ENCODE peak calls at places on chromosome 18, in six cellular contexts. W is ELF-1; C is activated gamma-delta T cell treated with anti-CD3 and anti-CD28 coated beads, Interleukin-2, amount 50 U/mL, for 16 hours; B is bronchial epithelial cell; L is NCI-H1092 treated with DMSO at 0.1 percent for 48 hours; N is head of caudate nucleus. Y is an unnamed sample.

GRCh38 chr18:48567388-48567787 is 28.6 kb downstream of the CTIF start:
- DNase-seq in L (no peak), B (no peak), W (no peak), C (no peak), N (no peak), Y (no peak)

GRCh38 chr18:59909289-59910036 is 9.7 kb downstream of the PMAIP1 start:
- DNase-seq in C (no peak), L (no peak), B (peak; percentile 58), W (no peak), N (no peak), Y (no peak)

GRCh38 chr18:75405341-75405740 is 22.2 kb downstream of the SMIM21 start:
- DNase-seq in N (no peak), L (no peak), C (no peak), W (no peak), B (peak; percentile 68), Y (no peak)

GRCh38 chr18:8207996-8208395 is 401.2 kb upstream of the RAB12 start:
- DNase-seq in B (no peak), W (no peak), N (no peak), C (no peak), L (no peak), Y (no peak)

GRCh38 chr18:63779386-63779785 is 4.2 kb downstream of the SERPINB7 start:
- DNase-seq in W (no peak), C (no peak), L (no peak), N (no peak), B (peak; percentile 92), Y (no peak)

GRCh38 chr18:74373428-74373827 is 57.8 kb downstream of the C18orf63 start:
- DNase-seq in W (no peak), N (no peak), B (no peak), L (no peak), C (peak; percentile 31), Y (no peak)

GRCh38 chr18:70762812-70763211 is 474.0 kb downstream of the SOCS6 start:
- DNase-seq in C (no peak), B (no peak), N (no peak), W (no peak), L (no peak), Y (no peak)

GRCh38 chr18:23071285-23071684 is 64.0 kb upstream of the CABLES1 start:
- DNase-seq in N (peak; percentile 42), C (peak; percentile 78), L (no peak), W (peak; percentile 50), B (no peak), Y (peak; percentile 46)

GRCh38 chr18:9617006-9617542 is 2.7 kb upstream of the PPP4R1 start:
- DNase-seq in B (no peak), C (no peak), N (no peak), W (no peak), L (no peak), Y (no peak)

GRCh38 chr18:13626544-13626908 is 99.8 kb downstream of the FAM210A start:
- DNase-seq in C (no peak), W (no peak), N (no peak), L (no peak), B (no peak), Y (no peak)

GRCh38 chr18:61901334-61901986 is 8.7 kb upstream of the RNF152 start:
- DNase-seq in N (peak; percentile 52), B (peak; percentile 71), C (peak; percentile 14), W (peak; percentile 79), L (peak; percentile 70), Y (peak; percentile 68)

GRCh38 chr18:23650963-23651927 is 11.5 kb downstream of the ANKRD29 start:
- DNase-seq in L (no peak), W (no peak), N (no peak), B (peak; percentile 94), C (no peak), Y (no peak)

GRCh38 chr18:47254341-47254939 is 3.0 kb upstream of the SKOR2 start:
- DNase-seq in W (peak; percentile 84), B (peak; percentile 12), L (no peak), N (peak; percentile 47), C (no peak), Y (no peak)